ENCODE peak calls at places on chromosomes 16 and 17, in six cellular contexts. T is tibial nerve, K is sigmoid colon, F is GM12878, P is stomach, V is ovary. U is an unnamed sample.

GRCh38 chr17:29640413-29640812 is 17.7 kb upstream of the CORO6 start:
- DNase-seq in T (no peak), K (no peak), F (no peak), P (no peak), V (no peak), U (no peak)

GRCh38 chr16:4682616-4683254 is 10.6 kb upstream of the NUDT16L1 start:
- DNase-seq in T (no peak), K (peak; percentile 77), F (no peak), P (peak; percentile 79), V (no peak), U (no peak)

GRCh38 chr16:71514476-71514875 is 11.8 kb upstream of the CHST4 start:
- DNase-seq in T (no peak), K (no peak), F (no peak), P (no peak), V (no peak), U (no peak)

GRCh38 chr16:25494292-25494691 is 197.5 kb upstream of the HS3ST4 start:
- DNase-seq in T (no peak), K (no peak), F (no peak), P (no peak), V (no peak), U (no peak)

GRCh38 chr17:48624544-48625501 is 1.3 kb downstream of the HOXB9 start:
- DNase-seq in T (no peak), K (no peak), F (no peak), P (no peak), V (no peak), U (no peak)

GRCh38 chr16:73048292-73049050 is 543 bp upstream of the ZFHX3 start:
- DNase-seq in T (no peak), K (peak; percentile 87), F (no peak), P (peak; percentile 50), V (peak; percentile 29), U (peak; percentile 84)

GRCh38 chr17:83174859-83175550 is 95.6 kb downstream of the METRNL start:
- DNase-seq in T (no peak), K (no peak), F (no peak), P (no peak), V (no peak), U (no peak)

GRCh38 chr16:49281843-49282642 is 405 bp upstream of the CBLN1 start:
- DNase-seq in T (peak; percentile 50), K (peak; percentile 88), F (no peak), P (peak; percentile 77), V (peak; percentile 23), U (no peak)

GRCh38 chr16:49608095-49608494 is 234.5 kb downstream of the C16orf78 start:
- DNase-seq in T (no peak), K (no peak), F (no peak), P (no peak), V (no peak), U (no peak)

GRCh38 chr17:61387511-61388305 is 11.9 kb upstream of the TBX2 start:
- DNase-seq in T (no peak), K (no peak), F (no peak), P (no peak), V (no peak), U (no peak)

GRCh38 chr17:66975614-66976378 is 11.3 kb downstream of the CACNG4 start:
- DNase-seq in T (no peak), K (no peak), F (no peak), P (peak; percentile 44), V (no peak), U (no peak)
- TF ChIP-seq CTCF in T (no peak), K (no peak), F (peak; percentile 27), P (no peak), V (no peak), U (no peak)

GRCh38 chr17:67491009-67491677 is 114.1 kb downstream of the PITPNC1 start:
- DNase-seq in T (peak; percentile 80), K (peak; percentile 98), F (no peak), P (peak; percentile 67), V (peak; percentile 84), U (peak; percentile 95)
- TF ChIP-seq EP300 in T (peak; percentile 90), K (peak; percentile 98), F (no peak), P (peak; percentile 92), V (peak; percentile 63), U (peak; percentile 74)

DNA sequence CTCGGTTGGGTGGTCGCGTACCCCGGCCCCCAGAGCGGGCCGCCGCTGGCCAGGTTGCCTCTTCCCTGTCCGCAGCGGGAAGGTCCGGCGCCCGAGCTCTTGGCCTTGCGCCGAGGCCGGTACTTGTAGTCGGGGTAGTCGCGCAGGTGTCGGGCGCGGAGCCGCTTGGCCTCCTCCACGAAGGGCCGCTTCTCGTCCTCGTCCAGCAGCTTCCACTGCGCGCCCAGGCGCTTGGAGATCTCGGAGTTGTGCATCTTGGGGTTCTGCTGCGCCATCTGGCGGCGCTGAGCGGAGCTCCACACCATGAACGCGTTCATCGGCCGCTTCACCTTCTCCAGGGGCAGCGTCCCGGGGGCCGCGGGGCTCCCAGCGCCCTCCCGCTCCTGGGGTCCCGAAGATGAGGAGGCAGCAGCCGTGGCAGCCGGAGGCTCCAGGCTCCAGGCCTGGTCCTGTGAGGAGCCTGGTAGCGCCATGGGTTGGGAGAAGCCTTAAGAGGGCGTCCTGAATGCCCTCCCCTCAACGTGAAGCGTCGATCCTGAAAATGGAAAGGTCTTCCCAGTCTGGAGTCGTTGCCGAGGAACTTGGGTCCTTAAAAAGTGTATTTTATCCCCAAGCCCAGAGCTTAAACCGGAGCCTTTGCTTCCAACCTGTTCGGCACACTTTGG is 558 bp downstream of the SOX15 start:
- DNase-seq in T (peak; percentile 87), K (peak; percentile 94), F (no peak), P (peak; percentile 86), V (peak; percentile 87), U (peak; percentile 92)
- H3K27ac ChIP-seq in T (peak overlapping the region; percentile 77), K (peak overlapping the region; percentile 90), F (no peak overlapping the region), P (peak overlapping the region; percentile 66), V (peak overlapping the region; percentile 42), U (peak overlapping the region; percentile 79)

GRCh38 chr17:71057938-71058337 is 888.6 kb downstream of the KCNJ2 start:
- DNase-seq in T (no peak), K (no peak), F (no peak), P (no peak), V (no peak), U (no peak)

GRCh38 chr17:71052971-71053370 is 883.6 kb downstream of the KCNJ2 start:
- DNase-seq in T (no peak), K (no peak), F (no peak), P (no peak), V (no peak), U (no peak)

GRCh38 chr17:71057448-71057847 is 888.1 kb downstream of the KCNJ2 start:
- DNase-seq in T (no peak), K (no peak), F (no peak), P (no peak), V (no peak), U (no peak)

DNA sequence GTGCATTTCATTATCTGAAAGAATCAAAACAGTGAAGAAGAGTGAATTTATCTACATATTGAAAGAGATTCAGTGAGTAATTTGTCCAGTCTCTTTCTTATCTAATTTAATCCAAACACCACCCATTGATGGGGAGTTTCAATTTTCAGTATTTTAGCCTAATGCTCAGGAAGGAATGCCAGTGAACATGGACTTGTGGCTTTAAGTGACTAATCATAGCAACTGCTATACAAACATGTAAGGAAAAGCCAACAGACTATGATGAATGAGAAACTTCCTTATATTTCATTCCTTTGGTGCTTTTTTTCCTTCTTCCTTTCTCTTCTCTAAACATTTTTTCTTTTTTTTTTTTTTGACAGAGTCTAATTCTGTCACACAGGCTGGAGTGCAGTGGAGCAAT is 885.8 kb downstream of the KCNJ2 start:
- DNase-seq in T (no peak), K (no peak), F (no peak), P (no peak), V (no peak), U (no peak)
- TF ChIP-seq CTCF in T (no peak), K (no peak), F (no peak), P (no peak), V (no peak), U (no peak)

GRCh38 chr17:76726231-76726765 is at the start of gene JMJD6:
- DNase-seq in T (peak; percentile 92), K (peak; percentile 99), F (peak; percentile 86), P (peak; percentile 97), V (peak; percentile 97), U (peak; percentile 98)
- TF ChIP-seq EP300 in T (peak; percentile 98), K (peak; percentile 29), F (no peak), P (no peak), V (peak; percentile 29), U (peak; percentile 22)

GRCh38 chr17:47201168-47201567 is 8.0 kb upstream of the MYL4 start:
- DNase-seq in T (no peak), K (no peak), F (no peak), P (no peak), V (no peak), U (no peak)
- H3K27ac ChIP-seq in T (no peak overlapping the region), K (no peak overlapping the region), F (no peak overlapping the region), P (no peak overlapping the region), V (no peak overlapping the region), U (no peak overlapping the region)

GRCh38 chr16:2386990-2387389 is 42.3 kb upstream of the CCNF start:
- DNase-seq in T (no peak), K (no peak), F (no peak), P (no peak), V (no peak), U (no peak)
- TF ChIP-seq CTCF in T (no peak), K (no peak), F (peak; percentile 23), P (no peak), V (no peak), U (no peak)

U was measured in suprapubic skin.